ENCODE peak calls at places on chromosomes 2 and 18, in four cellular contexts. F, R, V and H are unnamed samples.

GRCh38 chr2:140718999-140719398 is 1411.8 kb downstream of the LRP1B start:
- DNase-seq in F (no peak), R (no peak), V (no peak), H (no peak)

GRCh38 chr2:129237966-129238725 is 741.3 kb upstream of the RAB6C start:
- DNase-seq in F (no peak), V (no peak), R (no peak), H (peak; percentile 5)

GRCh38 chr2:127004893-127005600 is 101.9 kb downstream of the BIN1 start:
- DNase-seq in R (no peak), V (no peak), F (no peak), H (no peak)

GRCh38 chr2:195566201-195566600 is 90.8 kb upstream of the SLC39A10 start:
- DNase-seq in V (no peak), F (no peak), R (no peak), H (no peak)

GRCh38 chr2:104755026-104755856 is 98.7 kb upstream of the POU3F3 start:
- DNase-seq in V (no peak), R (no peak), F (peak; percentile 24), H (no peak)

GRCh38 chr2:237208373-237209045 is 122.8 kb downstream of the COPS8 start:
- DNase-seq in V (no peak), F (no peak), R (no peak), H (no peak)

GRCh38 chr2:219627105-219628100 is at the start of gene SLC4A3:
- DNase-seq in R (no peak), V (no peak), F (peak; percentile 34), H (peak; percentile 22)

GRCh38 chr2:55585451-55586079 is 31.9 kb downstream of the PPP4R3B start:
- DNase-seq in F (no peak), R (no peak), V (no peak), H (peak; percentile 61)

GRCh38 chr18:67997496-67997895 is 481.0 kb upstream of the DSEL start:
- DNase-seq in R (no peak), V (no peak), F (no peak), H (no peak)

GRCh38 chr2:241842620-241843211 is 16.0 kb downstream of the PDCD1 start:
- DNase-seq in V (peak; percentile 47), F (peak; percentile 63), R (peak; percentile 55), H (peak; percentile 26)

GRCh38 chr2:171146633-171147032 is 14.1 kb downstream of the TLK1 start:
- DNase-seq in V (no peak), R (no peak), F (no peak), H (no peak)

GRCh38 chr2:24920813-24921441 is 890 bp upstream of the ADCY3 start:
- DNase-seq in F (no peak), V (peak; percentile 20), R (no peak), H (peak; percentile 38)

GRCh38 chr2:133603109-133603508 is 34.8 kb upstream of the NCKAP5 start:
- DNase-seq in V (no peak), F (no peak), R (no peak), H (no peak)

GRCh38 chr2:121498731-121499130 is 31.9 kb upstream of the RNU4ATAC start:
- DNase-seq in R (no peak), F (no peak), V (no peak), H (no peak)

GRCh38 chr2:225100856-225101294 is 58.6 kb upstream of the DOCK10 start:
- DNase-seq in R (no peak), V (no peak), F (no peak), H (peak; percentile 72)

GRCh38 chr2:141703506-141703905 is 427.3 kb downstream of the LRP1B start:
- DNase-seq in F (no peak), R (no peak), V (no peak), H (no peak)

GRCh38 chr2:15112216-15112615 is 448.9 kb downstream of the NBAS start:
- DNase-seq in R (no peak), F (no peak), V (no peak), H (peak; percentile 45)